ENCODE peak calls at places on chromosomes 13 and 19, in seven cellular contexts. P is HepG2, F is HCT116, X is fibroblast of lung, Z is neural progenitor cell, G is endothelial cell of umbilical vein, O is mammary epithelial cell. Q is an unnamed sample.

GRCh38 chr13:69737129-69737935 is 370.3 kb upstream of the ATXN8OS start:
- DNase-seq in P (no peak), F (no peak), X (no peak), Z (no peak), G (no peak), O (no peak), Q (no peak)

GRCh38 chr13:96821381-96821780 is 172.9 kb downstream of the OXGR1 start:
- DNase-seq in P (no peak), F (no peak), X (peak; percentile 40), Z (no peak), G (no peak), O (peak; percentile 10), Q (no peak)

GRCh38 chr13:73329355-73329754 is 270.6 kb downstream of the KLF5 start:
- DNase-seq in P (no peak), F (no peak), X (no peak), Z (no peak), G (no peak), O (no peak), Q (no peak)

GRCh38 chr19:8336072-8336569 is 6.9 kb downstream of the KANK3 start:
- DNase-seq in P (no peak), F (no peak), X (no peak), Z (peak; percentile 29), G (no peak), O (no peak), Q (no peak)

GRCh38 chr19:41937525-41937924 is 9.3 kb upstream of the ERFL start:
- DNase-seq in P (no peak), F (no peak), X (no peak), Z (no peak), G (no peak), O (no peak), Q (no peak)

GRCh38 chr13:113835461-113836274 is 28.2 kb downstream of the GAS6 start:
- DNase-seq in P (no peak), F (no peak), X (peak; percentile 75), Z (no peak), G (no peak), O (no peak), Q (no peak)

GRCh38 chr19:57106646-57107235 is 13.0 kb upstream of the USP29 start:
- DNase-seq in P (no peak), F (no peak), X (no peak), Z (no peak), G (no peak), O (no peak), Q (no peak)

GRCh38 chr13:51679616-51680015 is 95.4 kb downstream of the WDFY2 start:
- DNase-seq in P (no peak), F (no peak), X (no peak), Z (no peak), G (no peak), O (no peak), Q (no peak)

GRCh38 chr19:28940751-28941500 is 272.0 kb downstream of the UQCRFS1 start:
- DNase-seq in P (no peak), F (no peak), X (peak; percentile 49), Z (no peak), G (no peak), O (no peak), Q (no peak)

GRCh38 chr19:15304140-15304705 is 28.1 kb downstream of the BRD4 start:
- DNase-seq in P (peak; percentile 58), F (no peak), X (no peak), Z (no peak), G (no peak), O (no peak), Q (no peak)

GRCh38 chr13:112451512-112452379 is 75.6 kb downstream of the SPACA7 start:
- DNase-seq in P (no peak), F (no peak), X (no peak), Z (no peak), G (no peak), O (no peak), Q (no peak)

GRCh38 chr13:25217023-25217909 is 45.2 kb upstream of the AMER2 start:
- DNase-seq in P (no peak), F (no peak), X (peak; percentile 28), Z (no peak), G (no peak), O (peak; percentile 65), Q (no peak)

GRCh38 chr19:27716922-27717321 is 1496.0 kb downstream of the UQCRFS1 start:
- DNase-seq in P (no peak), F (no peak), X (no peak), Z (no peak), G (no peak), O (no peak), Q (no peak)

GRCh38 chr19:49056101-49056901 is 1.2 kb downstream of the CGB7 start:
- DNase-seq in P (peak; percentile 23), F (peak; percentile 34), X (peak; percentile 20), Z (peak; percentile 87), G (peak; percentile 62), O (peak; percentile 69), Q (peak; percentile 41)

GRCh38 chr13:96527497-96527896 is 437.6 kb downstream of the HS6ST3 start:
- DNase-seq in P (no peak), F (no peak), X (no peak), Z (no peak), G (no peak), O (no peak), Q (no peak)

GRCh38 chr19:38319421-38320258 is at the start of gene KCNK6:
- DNase-seq in P (no peak), F (no peak), X (peak; percentile 8), Z (peak; percentile 78), G (peak; percentile 47), O (peak; percentile 71), Q (no peak)

GRCh38 chr13:27355894-27356293 is 68.5 kb upstream of the GTF3A start:
- DNase-seq in P (no peak), F (no peak), X (no peak), Z (peak; percentile 79), G (no peak), O (no peak), Q (no peak)

GRCh38 chr13:88345171-88345847 is 674.1 kb downstream of the SLITRK5 start:
- DNase-seq in P (no peak), F (no peak), X (no peak), Z (no peak), G (no peak), O (no peak), Q (no peak)

GRCh38 chr19:58037927-58038687 is 4.3 kb downstream of the ZSCAN1 start:
- DNase-seq in P (no peak), F (no peak), X (no peak), Z (peak; percentile 69), G (no peak), O (no peak), Q (no peak)

DNA sequence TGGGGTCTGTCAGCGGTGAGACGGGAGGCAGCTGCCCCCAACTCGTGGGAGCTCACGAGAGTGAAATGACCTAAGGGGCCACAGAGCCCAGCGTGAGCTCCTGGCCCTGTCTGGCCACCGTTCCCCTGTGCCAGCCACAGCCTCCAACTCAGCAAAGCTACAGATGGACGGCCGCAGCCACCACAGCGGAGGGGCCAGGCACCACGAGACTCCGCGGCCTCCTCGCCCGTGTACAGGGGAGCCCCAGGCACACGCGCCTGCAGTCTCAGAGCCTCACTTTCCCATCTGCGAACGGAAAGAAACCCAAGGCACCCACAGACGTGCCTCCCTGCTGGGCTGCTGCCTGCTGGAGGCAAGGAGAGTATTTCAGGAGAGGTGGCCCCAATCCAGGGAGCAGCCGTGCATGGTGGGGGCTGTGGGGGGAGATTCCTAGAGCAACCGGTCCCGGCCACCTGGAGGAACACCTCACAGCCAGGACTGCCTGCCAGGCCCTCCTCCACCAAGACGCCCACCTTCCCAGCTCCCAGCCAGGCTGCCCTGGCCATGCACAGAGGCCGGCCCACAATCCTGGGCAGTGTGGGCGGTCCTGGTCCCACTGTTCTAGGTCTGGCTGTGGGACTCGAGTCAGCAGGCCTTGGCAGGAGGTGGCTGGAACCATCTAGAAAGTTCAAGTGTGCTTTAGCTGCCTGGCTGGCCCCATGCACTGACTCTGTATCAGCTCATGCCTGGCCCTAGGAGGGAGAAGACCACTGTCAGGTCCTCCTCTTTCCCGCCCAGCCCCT is 1.9 kb downstream of the MKNK2 start:
- DNase-seq in P (no peak), F (no peak), X (no peak), Z (peak; percentile 24), G (no peak), O (no peak), Q (peak; percentile 12)
- H2AFZ ChIP-seq in P (no peak overlapping the region), F (no peak overlapping the region), X (no peak overlapping the region), Z (no peak overlapping the region), G (no peak overlapping the region), O (no peak overlapping the region), Q (no peak overlapping the region)

GRCh38 chr13:30113531-30113930 is 193.8 kb downstream of the KATNAL1 start:
- DNase-seq in P (no peak), F (no peak), X (no peak), Z (no peak), G (no peak), O (no peak), Q (no peak)

GRCh38 chr13:30116379-30116778 is 191.0 kb downstream of the KATNAL1 start:
- DNase-seq in P (no peak), F (no peak), X (no peak), Z (no peak), G (no peak), O (no peak), Q (no peak)

GRCh38 chr13:30113983-30114491 is 193.3 kb downstream of the KATNAL1 start:
- DNase-seq in P (peak; percentile 12), F (no peak), X (no peak), Z (peak; percentile 76), G (no peak), O (no peak), Q (no peak)

GRCh38 chr13:30114586-30115256 is 192.6 kb downstream of the KATNAL1 start:
- DNase-seq in P (peak; percentile 63), F (peak; percentile 72), X (peak; percentile 68), Z (peak; percentile 95), G (peak; percentile 80), O (peak; percentile 82), Q (peak; percentile 79)

DNA sequence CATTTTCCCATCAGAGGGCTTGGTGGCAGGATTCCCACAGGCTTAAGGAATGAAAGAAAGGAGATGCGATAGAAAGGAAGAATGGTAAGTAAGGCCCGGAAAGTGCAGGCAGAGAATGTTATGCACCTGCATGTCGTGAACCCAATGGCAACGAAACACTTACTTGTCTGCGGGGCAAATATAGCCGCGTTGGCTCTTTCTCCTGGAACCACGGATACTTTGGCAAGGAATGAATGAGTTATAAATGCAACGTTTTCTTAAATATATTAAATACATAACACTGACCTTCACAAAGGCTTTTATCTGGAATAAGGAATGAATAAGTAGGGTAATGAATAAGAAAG is 192.1 kb downstream of the KATNAL1 start:
- DNase-seq in P (no peak), F (no peak), X (no peak), Z (no peak), G (no peak), O (no peak), Q (no peak)
- TF ChIP-seq CTCF in P (no peak), F (no peak), X (peak; percentile 2), Z (no peak), G (no peak), O (no peak), Q (no peak)

GRCh38 chr19:12983091-12983490 is 12.2 kb upstream of the NFIX start:
- DNase-seq in P (no peak), F (no peak), X (no peak), Z (no peak), G (no peak), O (no peak), Q (no peak)
- H2AFZ ChIP-seq in P (no peak overlapping the region), F (peak overlapping the region; percentile 66), X (peak overlapping the region; percentile 36), Z (peak overlapping the region; percentile 80), G (peak overlapping the region; percentile 89), O (peak overlapping the region; percentile 56), Q (peak overlapping the region; percentile 17)

DNA sequence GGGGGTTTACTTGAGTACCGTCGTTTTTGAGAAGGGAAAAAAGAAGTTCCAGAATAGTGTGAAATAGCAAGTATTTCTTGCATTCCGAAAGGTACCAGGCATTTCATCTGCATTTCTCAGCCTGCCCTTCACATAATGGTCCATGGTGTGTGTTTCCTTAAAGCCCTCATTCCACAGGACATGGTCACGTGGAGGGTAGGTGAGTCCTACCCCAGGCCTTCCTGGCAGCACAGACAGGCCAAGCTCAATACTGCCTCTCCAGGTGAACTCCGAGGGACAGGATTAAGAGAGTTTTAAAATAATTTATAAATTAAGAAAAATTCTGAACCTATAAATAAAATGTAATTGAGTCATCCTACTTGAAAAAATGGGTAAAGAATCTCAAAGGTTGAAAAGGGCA is 64.7 kb downstream of the TNFRSF19 start:
- DNase-seq in P (no peak), F (no peak), X (no peak), Z (no peak), G (no peak), O (no peak), Q (no peak)
- TF ChIP-seq CTCF in P (no peak), F (peak; percentile 21), X (no peak), Z (no peak), G (no peak), O (no peak), Q (no peak)

Q was measured in MM.1S.